ENCODE peak calls at places on chromosomes 5 and 9, in four cellular contexts. J, Z, W and M are unnamed samples.

GRCh38 chr9:69922646-69923045 is 102.0 kb downstream of the CFAP95 start:
- DNase-seq in W (no peak), Z (no peak), J (no peak), M (no peak)

GRCh38 chr9:6873862-6874261 is 116.1 kb downstream of the KDM4C start:
- DNase-seq in Z (no peak), J (no peak), W (no peak), M (no peak)

GRCh38 chr9:85416720-85417119 is 325.0 kb downstream of the AGTPBP1 start:
- DNase-seq in W (no peak), Z (no peak), J (no peak), M (no peak)

GRCh38 chr5:170393958-170394357 is 4.8 kb upstream of the KCNMB1 start:
- DNase-seq in W (no peak), Z (no peak), J (no peak), M (no peak)

GRCh38 chr9:110048976-110049698 is 158.8 kb downstream of the C9orf152 start:
- DNase-seq in W (no peak), J (peak; percentile 35), Z (no peak), M (peak; percentile 24)

GRCh38 chr9:91741529-91741928 is 208.5 kb downstream of the ROR2 start:
- DNase-seq in W (no peak), J (no peak), Z (no peak), M (no peak)

GRCh38 chr5:149979898-149980297 is 19.3 kb downstream of the SLC26A2 start:
- DNase-seq in J (no peak), W (no peak), Z (no peak), M (no peak)

GRCh38 chr9:68978054-68978453 is 35.9 kb downstream of the PRKACG start:
- DNase-seq in W (no peak), J (no peak), Z (no peak), M (no peak)

GRCh38 chr5:179763215-179763945 is 30.4 kb upstream of the LTC4S start:
- DNase-seq in Z (peak; percentile 77), W (peak; percentile 80), J (peak; percentile 76), M (peak; percentile 63)

GRCh38 chr9:75979362-75979761 is 88.9 kb downstream of the PCSK5 start:
- DNase-seq in W (no peak), J (peak; percentile 12), Z (peak; percentile 18), M (peak; percentile 25)

GRCh38 chr5:31962321-31962720 is 211.8 kb downstream of the GOLPH3 start:
- DNase-seq in J (no peak), Z (no peak), W (no peak), M (no peak)

GRCh38 chr5:72559866-72560766 is 52.9 kb upstream of the ZNF366 start:
- DNase-seq in W (no peak), Z (no peak), J (no peak), M (no peak)

GRCh38 chr5:94627191-94627590 is 8.7 kb downstream of the SLF1 start:
- DNase-seq in J (no peak), Z (no peak), W (no peak), M (no peak)

GRCh38 chr5:64074533-64074932 is 91.1 kb upstream of the RNF180 start:
- DNase-seq in Z (peak; percentile 21), W (peak; percentile 29), J (peak; percentile 21), M (peak; percentile 14)

GRCh38 chr9:79812507-79813261 is 240.9 kb downstream of the TLE4 start:
- DNase-seq in J (no peak), W (no peak), Z (no peak), M (no peak)

GRCh38 chr9:21015122-21015815 is 16.2 kb downstream of the HACD4 start:
- DNase-seq in J (no peak), W (no peak), Z (no peak), M (no peak)

GRCh38 chr9:13151489-13151888 is 128.0 kb downstream of the MPDZ start:
- DNase-seq in J (no peak), W (no peak), Z (no peak), M (no peak)

GRCh38 chr9:104907278-104907951 is 20.5 kb downstream of the ABCA1 start:
- DNase-seq in Z (no peak), J (no peak), W (no peak), M (no peak)

GRCh38 chr5:24644757-24645156 is at the start of gene CDH10:
- DNase-seq in Z (no peak), W (no peak), J (no peak), M (peak; percentile 90)

GRCh38 chr9:101365181-101365580 is 19.6 kb downstream of the BAAT start:
- DNase-seq in W (no peak), J (no peak), Z (no peak), M (no peak)

GRCh38 chr5:170249360-170249759 is 16.6 kb downstream of the C5orf58 start:
- DNase-seq in J (no peak), W (no peak), Z (no peak), M (no peak)

GRCh38 chr9:35792826-35793225 is 1.4 kb downstream of the NPR2 start:
- DNase-seq in J (no peak), W (no peak), Z (no peak), M (no peak)

GRCh38 chr5:62692946-62693713 is 114.5 kb downstream of the LRRC70 start:
- DNase-seq in Z (no peak), W (no peak), J (no peak), M (no peak)

GRCh38 chr5:62686692-62687091 is 108.1 kb downstream of the LRRC70 start:
- DNase-seq in J (no peak), W (no peak), Z (no peak), M (no peak)

GRCh38 chr5:62690421-62690820 is 111.8 kb downstream of the LRRC70 start:
- DNase-seq in J (no peak), W (no peak), Z (no peak), M (no peak)

GRCh38 chr5:62691946-62692345 is 113.3 kb downstream of the LRRC70 start:
- DNase-seq in J (no peak), W (no peak), Z (no peak), M (no peak)

GRCh38 chr5:62689599-62690368 is 111.2 kb downstream of the LRRC70 start:
- DNase-seq in W (no peak), Z (no peak), J (no peak), M (no peak)
- TF ChIP-seq NR3C1 in W (no peak), Z (no peak), J (no peak), M (no peak)

DNA sequence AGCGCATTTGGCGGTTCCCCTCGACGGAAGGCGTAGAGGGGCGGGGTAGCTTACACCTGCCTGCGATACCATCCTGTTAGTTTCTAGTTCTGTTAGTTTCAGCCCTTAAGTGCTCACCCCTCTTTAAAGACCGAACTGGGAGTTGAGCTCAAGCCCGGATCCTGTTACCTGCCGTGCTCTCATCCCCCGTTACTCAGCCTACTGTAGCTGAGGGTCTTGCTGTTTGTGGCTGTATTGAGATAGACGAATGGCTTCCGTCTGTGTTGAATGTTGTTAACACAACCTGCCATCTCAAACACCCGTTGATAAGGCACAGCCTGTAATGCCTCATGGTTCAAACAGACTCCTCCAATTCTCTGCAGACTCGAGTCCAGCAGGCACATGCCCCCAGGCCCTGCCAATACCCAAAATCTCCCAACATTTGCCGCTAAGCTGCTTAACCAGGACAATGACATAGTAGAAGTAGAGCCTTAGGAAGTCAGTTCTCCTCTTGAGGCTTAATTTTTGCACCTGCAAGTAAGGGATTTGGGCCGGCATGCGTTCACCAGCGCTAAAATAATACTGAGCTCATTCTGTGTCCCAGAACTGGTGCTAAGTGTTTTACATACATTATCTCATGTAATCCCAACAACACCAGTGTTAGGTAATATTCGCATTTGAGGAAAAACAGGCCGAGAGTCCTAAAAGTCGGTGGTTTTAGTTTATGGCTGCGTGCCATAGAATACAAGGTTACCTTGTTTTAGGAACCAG is 1.3 kb upstream of the RFX3 start:
- DNase-seq in J (peak; percentile 27), W (no peak), Z (peak; percentile 28), M (no peak)
- TF ChIP-seq NR3C1 in J (no peak), W (no peak), Z (no peak), M (no peak)

GRCh38 chr9:121278535-121279169 is 10.7 kb downstream of the GSN start:
- DNase-seq in J (no peak), Z (no peak), W (peak; percentile 63), M (peak; percentile 43)
- TF ChIP-seq NR3C1 in J (no peak), Z (no peak), W (no peak), M (no peak)

DNA sequence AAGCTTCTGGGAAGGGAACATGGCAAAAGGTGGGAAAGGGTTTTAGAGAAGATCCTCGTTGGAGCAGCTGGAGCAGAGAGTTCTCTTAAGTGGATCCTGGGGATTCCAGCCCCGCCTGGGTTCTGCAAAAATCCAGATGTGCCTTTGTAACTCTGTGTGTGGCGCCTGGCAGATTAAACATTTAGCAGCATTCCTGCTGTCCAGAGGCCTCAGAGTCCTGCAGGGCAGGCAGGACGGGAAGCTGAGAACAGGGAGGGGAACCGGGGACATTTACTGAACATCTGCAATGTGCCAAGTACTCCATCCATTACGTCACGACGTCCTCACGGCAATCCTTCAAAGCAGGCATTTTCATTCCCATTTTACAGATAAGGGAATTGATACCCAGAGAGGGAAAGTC is 6.0 kb downstream of the EIF4E1B start:
- DNase-seq in Z (no peak), J (no peak), W (no peak), M (no peak)
- TF ChIP-seq NR3C1 in Z (no peak), J (no peak), W (no peak), M (no peak)

DNA sequence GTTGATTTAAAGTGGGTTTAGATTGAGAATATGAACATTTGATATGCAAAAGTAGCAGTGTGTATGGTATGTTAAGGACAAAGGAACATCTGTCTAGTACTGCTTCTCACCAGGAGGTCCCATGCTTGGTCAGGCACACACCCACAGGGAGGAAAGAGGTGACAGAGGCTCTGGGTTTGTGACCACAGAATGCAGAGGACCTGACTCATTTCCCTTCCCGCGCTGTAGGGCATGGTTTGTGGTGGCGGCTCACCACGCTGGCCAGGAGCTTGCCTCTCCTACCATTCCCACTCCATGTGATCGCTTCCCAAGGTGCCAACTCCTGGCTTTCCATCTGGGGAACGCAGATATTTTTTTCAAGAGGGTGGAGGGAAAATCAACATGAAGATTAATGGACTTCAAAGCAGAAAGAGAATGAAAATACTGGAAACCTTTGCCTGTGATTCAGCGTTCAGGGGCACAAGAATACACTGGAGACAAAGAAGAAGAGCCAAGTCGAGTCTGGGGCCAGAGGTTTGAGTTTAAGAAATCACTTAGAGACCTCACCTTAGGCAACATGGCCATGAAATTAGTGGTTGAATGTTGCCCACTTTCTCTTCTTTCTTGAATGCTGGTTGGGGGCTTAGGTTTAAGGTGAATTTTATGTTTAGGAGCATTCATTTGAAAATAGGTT is 477.8 kb downstream of the CCDC171 start:
- DNase-seq in W (no peak), Z (no peak), J (peak; percentile 18), M (no peak)
- TF ChIP-seq NR3C1 in W (no peak), Z (no peak), J (no peak), M (no peak)

GRCh38 chr5:162067138-162067537 is 435 bp upstream of the GABRG2 start:
- DNase-seq in W (no peak), J (no peak), Z (no peak), M (no peak)
- TF ChIP-seq NR3C1 in W (no peak), J (no peak), Z (no peak), M (no peak)

GRCh38 chr9:136335296-136336155 is 8.2 kb downstream of the GPSM1 start:
- DNase-seq in Z (no peak), W (no peak), J (no peak), M (no peak)
- TF ChIP-seq NR3C1 in Z (no peak), W (no peak), J (no peak), M (no peak)

GRCh38 chr5:134465856-134466240 is 54.2 kb upstream of the CDKN2AIPNL start:
- DNase-seq in W (peak; percentile 98), Z (peak; percentile 73), J (peak; percentile 89), M (peak; percentile 89)

GRCh38 chr5:134464988-134465855 is 53.5 kb upstream of the CDKN2AIPNL start:
- DNase-seq in W (no peak), J (no peak), Z (peak; percentile 8), M (no peak)

GRCh38 chr5:134466241-134467069 is 54.8 kb upstream of the CDKN2AIPNL start:
- DNase-seq in Z (peak; percentile 86), W (peak; percentile 74), J (peak; percentile 90), M (peak; percentile 89)

GRCh38 chr5:134467231-134467630 is 55.5 kb upstream of the CDKN2AIPNL start:
- DNase-seq in Z (no peak), J (no peak), W (no peak), M (no peak)

GRCh38 chr5:134468921-134469400 is 56.5 kb upstream of the JADE2 start:
- DNase-seq in W (no peak), Z (no peak), J (no peak), M (no peak)
- TF ChIP-seq NR3C1 in W (no peak), Z (no peak), J (no peak), M (no peak)